ENCODE peak calls at places on chromosomes 11 and 22, in eight cellular contexts. One of them, this sample, is unnamed.

GRCh38 chr11:58222730-58223129 is 6.0 kb downstream of the OR10Q1 start:
- DNase-seq in prostate gland: no peak
- DNase-seq in heart left ventricle: no peak
- DNase-seq in Peyer's patch: no peak
- DNase-seq in body of pancreas: no peak
- DNase-seq in suprapubic skin: no peak
- DNase-seq in endothelial cell of umbilical vein: no peak
- DNase-seq in tibial nerve: no peak
- DNase-seq in this sample: no peak

GRCh38 chr11:7032692-7033091 is 12.4 kb downstream of the NLRP14 start:
- DNase-seq in prostate gland: no peak
- DNase-seq in heart left ventricle: no peak
- DNase-seq in Peyer's patch: no peak
- DNase-seq in body of pancreas: no peak
- DNase-seq in suprapubic skin: no peak
- DNase-seq in endothelial cell of umbilical vein: no peak
- DNase-seq in tibial nerve: no peak
- DNase-seq in this sample: no peak

GRCh38 chr11:77113382-77114088 is 10.9 kb downstream of the OMP start:
- DNase-seq in prostate gland: no peak
- DNase-seq in heart left ventricle: no peak
- DNase-seq in Peyer's patch: peak; percentile 69
- DNase-seq in body of pancreas: peak; percentile 72
- DNase-seq in suprapubic skin: no peak
- DNase-seq in endothelial cell of umbilical vein: peak; percentile 26
- DNase-seq in tibial nerve: peak; percentile 45
- DNase-seq in this sample: no peak

GRCh38 chr11:34358258-34358665 is 452 bp upstream of the ABTB2 start:
- DNase-seq in prostate gland: peak; percentile 66
- DNase-seq in heart left ventricle: no peak
- DNase-seq in Peyer's patch: peak; percentile 74
- DNase-seq in body of pancreas: peak; percentile 63
- DNase-seq in suprapubic skin: peak; percentile 81
- DNase-seq in endothelial cell of umbilical vein: peak; percentile 49
- DNase-seq in tibial nerve: peak; percentile 33
- DNase-seq in this sample: peak; percentile 60

GRCh38 chr11:103862827-103863213 is 173.6 kb upstream of the DDI1 start:
- DNase-seq in prostate gland: no peak
- DNase-seq in heart left ventricle: no peak
- DNase-seq in Peyer's patch: no peak
- DNase-seq in body of pancreas: no peak
- DNase-seq in suprapubic skin: no peak
- DNase-seq in endothelial cell of umbilical vein: no peak
- DNase-seq in tibial nerve: no peak
- DNase-seq in this sample: no peak

GRCh38 chr11:77322506-77322905 is 21.0 kb upstream of the GDPD4 start:
- DNase-seq in prostate gland: no peak
- DNase-seq in heart left ventricle: no peak
- DNase-seq in Peyer's patch: no peak
- DNase-seq in body of pancreas: peak; percentile 62
- DNase-seq in suprapubic skin: no peak
- DNase-seq in endothelial cell of umbilical vein: no peak
- DNase-seq in tibial nerve: no peak
- DNase-seq in this sample: no peak

GRCh38 chr11:73226297-73227006 is 8.4 kb downstream of the P2RY2 start:
- DNase-seq in prostate gland: no peak
- DNase-seq in heart left ventricle: no peak
- DNase-seq in Peyer's patch: no peak
- DNase-seq in body of pancreas: no peak
- DNase-seq in suprapubic skin: peak; percentile 22
- DNase-seq in endothelial cell of umbilical vein: no peak
- DNase-seq in tibial nerve: no peak
- DNase-seq in this sample: no peak

GRCh38 chr22:29270475-29271271 is 2.6 kb downstream of the EWSR1 start:
- DNase-seq in prostate gland: no peak
- DNase-seq in heart left ventricle: no peak
- DNase-seq in Peyer's patch: no peak
- DNase-seq in body of pancreas: no peak
- DNase-seq in suprapubic skin: no peak
- DNase-seq in endothelial cell of umbilical vein: peak; percentile 57
- DNase-seq in tibial nerve: no peak
- DNase-seq in this sample: no peak

GRCh38 chr11:62245271-62245753 is 3.3 kb downstream of the SCGB1D2 start:
- DNase-seq in prostate gland: no peak
- DNase-seq in heart left ventricle: no peak
- DNase-seq in Peyer's patch: no peak
- DNase-seq in body of pancreas: peak; percentile 16
- DNase-seq in suprapubic skin: no peak
- DNase-seq in endothelial cell of umbilical vein: peak; percentile 51
- DNase-seq in tibial nerve: no peak
- DNase-seq in this sample: no peak

GRCh38 chr11:71221201-71221600 is 31.2 kb downstream of the SHANK2 start:
- DNase-seq in prostate gland: no peak
- DNase-seq in heart left ventricle: no peak
- DNase-seq in Peyer's patch: no peak
- DNase-seq in body of pancreas: no peak
- DNase-seq in suprapubic skin: peak; percentile 14
- DNase-seq in endothelial cell of umbilical vein: no peak
- DNase-seq in tibial nerve: no peak
- DNase-seq in this sample: no peak

GRCh38 chr22:43841742-43842141 is 20.6 kb downstream of the SULT4A1 start:
- DNase-seq in prostate gland: no peak
- DNase-seq in heart left ventricle: no peak
- DNase-seq in Peyer's patch: no peak
- DNase-seq in body of pancreas: no peak
- DNase-seq in suprapubic skin: no peak
- DNase-seq in endothelial cell of umbilical vein: no peak
- DNase-seq in tibial nerve: no peak
- DNase-seq in this sample: no peak

GRCh38 chr11:134124660-134125451 is 56.0 kb downstream of the JAM3 start:
- DNase-seq in prostate gland: peak; percentile 57
- DNase-seq in heart left ventricle: peak; percentile 69
- DNase-seq in Peyer's patch: peak; percentile 48
- DNase-seq in body of pancreas: peak; percentile 66
- DNase-seq in suprapubic skin: no peak
- DNase-seq in endothelial cell of umbilical vein: peak; percentile 67
- DNase-seq in tibial nerve: no peak
- DNase-seq in this sample: no peak

GRCh38 chr11:70742553-70743291 is 344.4 kb downstream of the CTTN start:
- DNase-seq in prostate gland: no peak
- DNase-seq in heart left ventricle: no peak
- DNase-seq in Peyer's patch: no peak
- DNase-seq in body of pancreas: peak; percentile 83
- DNase-seq in suprapubic skin: no peak
- DNase-seq in endothelial cell of umbilical vein: no peak
- DNase-seq in tibial nerve: no peak
- DNase-seq in this sample: no peak

DNA sequence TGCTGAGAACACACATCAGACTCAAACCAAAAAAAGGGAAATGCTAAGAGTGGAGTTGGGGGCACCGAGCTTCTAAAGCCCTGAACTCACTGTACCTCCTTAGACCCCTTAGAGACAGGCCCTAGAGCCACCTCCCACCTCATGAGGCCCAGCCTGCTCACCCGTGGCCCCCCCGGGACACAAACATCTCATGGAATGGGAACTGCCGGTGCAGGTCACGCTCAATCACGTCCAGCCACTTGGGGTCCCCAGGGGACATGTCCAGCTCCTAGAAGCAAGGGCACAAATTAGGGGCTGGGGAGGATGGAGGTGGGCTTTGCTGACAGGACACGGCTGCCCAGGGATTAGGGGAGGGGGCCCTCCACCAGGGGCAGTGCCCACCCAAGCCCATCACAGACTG is 6.3 kb upstream of the CASTOR1 start:
- DNase-seq in prostate gland: no peak
- DNase-seq in heart left ventricle: no peak
- DNase-seq in Peyer's patch: no peak
- DNase-seq in body of pancreas: no peak
- DNase-seq in suprapubic skin: no peak
- DNase-seq in endothelial cell of umbilical vein: no peak
- DNase-seq in tibial nerve: no peak
- DNase-seq in this sample: no peak
- H3K4me1 ChIP-seq in prostate gland: peaks cover 35% of the 10 kb centered on the region
- H3K4me1 ChIP-seq in heart left ventricle: peaks cover 32% of the 10 kb centered on the region
- H3K4me1 ChIP-seq in Peyer's patch: peaks cover 10% of the 10 kb centered on the region
- H3K4me1 ChIP-seq in body of pancreas: peaks cover 25% of the 10 kb centered on the region
- H3K4me1 ChIP-seq in suprapubic skin: peaks cover 80% of the 10 kb centered on the region
- H3K4me1 ChIP-seq in endothelial cell of umbilical vein: peaks cover 9% of the 10 kb centered on the region
- H3K4me1 ChIP-seq in tibial nerve: peaks cover 7% of the 10 kb centered on the region
- H3K4me1 ChIP-seq in this sample: peaks cover 23% of the 10 kb centered on the region

DNA sequence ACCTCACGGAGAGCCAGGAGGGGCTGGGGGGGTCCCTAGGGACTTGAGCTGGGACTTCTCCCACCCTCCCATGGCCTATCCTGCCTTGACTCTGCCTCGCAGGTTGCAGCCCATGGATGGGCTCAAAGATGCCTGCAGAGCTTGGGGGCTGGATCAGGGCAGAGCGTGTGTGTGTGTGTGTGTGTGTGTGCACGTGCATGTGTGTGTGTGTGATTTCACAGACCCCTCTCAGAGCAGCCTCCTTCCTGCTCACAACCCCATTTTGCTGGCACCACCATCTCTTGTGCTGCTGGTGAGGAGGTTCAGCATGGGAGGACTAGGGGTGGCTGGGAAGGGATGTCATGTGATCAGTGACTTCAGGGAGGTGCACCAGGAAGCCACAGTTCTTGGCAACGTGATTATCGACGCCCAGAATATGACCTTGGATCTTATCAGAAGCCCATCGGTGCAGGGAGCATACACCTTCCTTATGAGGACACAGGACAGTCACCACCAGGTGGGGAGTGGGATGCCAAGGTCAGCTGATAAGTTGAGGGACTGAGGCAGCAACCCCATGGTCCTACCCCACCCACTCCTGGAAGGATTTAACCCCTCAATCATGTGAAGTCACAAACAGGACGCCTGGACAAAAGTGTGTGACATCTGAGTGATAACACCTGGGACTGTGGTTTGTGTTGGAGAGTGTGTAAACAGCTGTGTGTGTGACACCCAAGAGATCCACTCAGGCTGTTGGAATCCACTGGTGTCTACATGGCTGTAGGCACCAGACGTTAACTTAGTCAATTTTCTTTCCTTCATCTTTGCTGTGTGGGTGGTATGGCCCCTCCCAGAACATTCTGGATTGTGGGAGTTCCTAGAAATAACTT is 1.8 kb upstream of the NAALADL1 start:
- DNase-seq in prostate gland: no peak
- DNase-seq in heart left ventricle: no peak
- DNase-seq in Peyer's patch: peak; percentile 76
- DNase-seq in body of pancreas: no peak
- DNase-seq in suprapubic skin: no peak
- DNase-seq in endothelial cell of umbilical vein: no peak
- DNase-seq in tibial nerve: no peak
- DNase-seq in this sample: no peak
- H3K27ac ChIP-seq in prostate gland: no peak overlapping the region
- H3K27ac ChIP-seq in heart left ventricle: no peak overlapping the region
- H3K27ac ChIP-seq in Peyer's patch: no peak overlapping the region
- H3K27ac ChIP-seq in body of pancreas: no peak overlapping the region
- H3K27ac ChIP-seq in suprapubic skin: no peak overlapping the region
- H3K27ac ChIP-seq in endothelial cell of umbilical vein: no peak overlapping the region
- H3K27ac ChIP-seq in tibial nerve: no peak overlapping the region
- H3K27ac ChIP-seq in this sample: no peak overlapping the region

GRCh38 chr11:46665356-46665755 is 35.1 kb downstream of the ARHGAP1 start:
- DNase-seq in prostate gland: no peak
- DNase-seq in heart left ventricle: no peak
- DNase-seq in Peyer's patch: no peak
- DNase-seq in body of pancreas: no peak
- DNase-seq in suprapubic skin: no peak
- DNase-seq in endothelial cell of umbilical vein: no peak
- DNase-seq in tibial nerve: no peak
- DNase-seq in this sample: no peak

GRCh38 chr11:46666982-46667590 is 33.3 kb downstream of the ARHGAP1 start:
- DNase-seq in prostate gland: no peak
- DNase-seq in heart left ventricle: peak; percentile 53
- DNase-seq in Peyer's patch: peak; percentile 43
- DNase-seq in body of pancreas: no peak
- DNase-seq in suprapubic skin: peak; percentile 46
- DNase-seq in endothelial cell of umbilical vein: no peak
- DNase-seq in tibial nerve: peak; percentile 54
- DNase-seq in this sample: no peak

GRCh38 chr11:46668480-46669085 is 31.8 kb downstream of the ARHGAP1 start:
- DNase-seq in prostate gland: no peak
- DNase-seq in heart left ventricle: no peak
- DNase-seq in Peyer's patch: peak; percentile 19
- DNase-seq in body of pancreas: no peak
- DNase-seq in suprapubic skin: peak; percentile 25
- DNase-seq in endothelial cell of umbilical vein: no peak
- DNase-seq in tibial nerve: no peak
- DNase-seq in this sample: no peak

GRCh38 chr11:46664612-46665011 is 35.8 kb downstream of the ARHGAP1 start:
- DNase-seq in prostate gland: no peak
- DNase-seq in heart left ventricle: no peak
- DNase-seq in Peyer's patch: no peak
- DNase-seq in body of pancreas: no peak
- DNase-seq in suprapubic skin: no peak
- DNase-seq in endothelial cell of umbilical vein: no peak
- DNase-seq in tibial nerve: no peak
- DNase-seq in this sample: no peak

DNA sequence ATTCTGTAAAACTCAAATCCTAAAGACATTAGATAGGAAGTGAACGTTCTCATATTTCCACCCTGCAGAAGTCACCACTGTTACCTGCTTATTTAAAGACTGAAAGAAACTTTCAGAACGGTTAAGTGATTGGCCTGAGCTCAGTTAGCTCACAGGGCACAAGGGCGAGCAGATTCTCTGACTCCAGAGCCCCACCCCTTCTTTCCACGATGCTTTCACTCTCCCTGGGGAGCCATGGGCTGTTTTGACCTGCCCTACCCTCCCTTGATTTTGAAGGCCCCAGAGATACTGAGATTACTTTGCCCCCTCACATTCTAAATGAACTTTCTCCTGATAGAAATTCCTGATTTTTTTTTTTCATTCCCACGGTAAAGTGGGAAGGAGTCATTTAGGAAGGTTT is 33.9 kb downstream of the ARHGAP1 start:
- DNase-seq in prostate gland: no peak
- DNase-seq in heart left ventricle: peak; percentile 63
- DNase-seq in Peyer's patch: no peak
- DNase-seq in body of pancreas: no peak
- DNase-seq in suprapubic skin: peak; percentile 60
- DNase-seq in endothelial cell of umbilical vein: no peak
- DNase-seq in tibial nerve: peak; percentile 66
- DNase-seq in this sample: no peak
- TF ChIP-seq POLR2A in prostate gland: no peak
- TF ChIP-seq POLR2A in heart left ventricle: no peak
- TF ChIP-seq POLR2A in Peyer's patch: no peak
- TF ChIP-seq POLR2A in body of pancreas: no peak
- TF ChIP-seq POLR2A in suprapubic skin: no peak
- TF ChIP-seq POLR2A in endothelial cell of umbilical vein: no peak
- TF ChIP-seq POLR2A in tibial nerve: no peak
- TF ChIP-seq POLR2A in this sample: no peak

GRCh38 chr11:339963-340362 is 19.3 kb upstream of the IFITM3 start:
- DNase-seq in prostate gland: no peak
- DNase-seq in heart left ventricle: no peak
- DNase-seq in Peyer's patch: no peak
- DNase-seq in body of pancreas: no peak
- DNase-seq in suprapubic skin: no peak
- DNase-seq in endothelial cell of umbilical vein: no peak
- DNase-seq in tibial nerve: no peak
- DNase-seq in this sample: no peak
- H3K4me1 ChIP-seq in prostate gland: no peaks in the 10 kb centered on the region
- H3K4me1 ChIP-seq in heart left ventricle: peaks cover 22% of the 10 kb centered on the region
- H3K4me1 ChIP-seq in Peyer's patch: peaks cover 12% of the 10 kb centered on the region
- H3K4me1 ChIP-seq in body of pancreas: no peaks in the 10 kb centered on the region
- H3K4me1 ChIP-seq in suprapubic skin: peaks cover 16% of the 10 kb centered on the region
- H3K4me1 ChIP-seq in endothelial cell of umbilical vein: peaks cover 15% of the 10 kb centered on the region
- H3K4me1 ChIP-seq in tibial nerve: no peaks in the 10 kb centered on the region
- H3K4me1 ChIP-seq in this sample: no peaks in the 10 kb centered on the region

GRCh38 chr22:46587067-46587471 is 33.1 kb upstream of the GRAMD4 start:
- DNase-seq in prostate gland: no peak
- DNase-seq in heart left ventricle: no peak
- DNase-seq in Peyer's patch: peak; percentile 75
- DNase-seq in body of pancreas: no peak
- DNase-seq in suprapubic skin: no peak
- DNase-seq in endothelial cell of umbilical vein: no peak
- DNase-seq in tibial nerve: no peak
- DNase-seq in this sample: no peak
- H3K27ac ChIP-seq in prostate gland: no peak overlapping the region
- H3K27ac ChIP-seq in heart left ventricle: peak overlapping the region; percentile 65
- H3K27ac ChIP-seq in Peyer's patch: peak overlapping the region; percentile 83
- H3K27ac ChIP-seq in body of pancreas: no peak overlapping the region
- H3K27ac ChIP-seq in suprapubic skin: no peak overlapping the region
- H3K27ac ChIP-seq in endothelial cell of umbilical vein: no peak overlapping the region
- H3K27ac ChIP-seq in tibial nerve: peak overlapping the region; percentile 58
- H3K27ac ChIP-seq in this sample: no peak overlapping the region